ENCODE peak calls at places on chromosomes 7 and 10, in nine cellular contexts. Q is thoracic aorta; N is nephron progenitor cell; T is ureter; P is Kasumi-1; J is activated CD4-positive, alpha-beta T cell treated with anti-CD3 and anti-CD28 coated beads, Interleukin-2, amount 50 U/mL, for 1 hour; A is naive B cell; O is osteocyte; Z is NCI-H2029. L is an unnamed sample.

GRCh38 chr10:91140995-91141549 is 79.4 kb upstream of the PCGF5 start:
- DNase-seq in Q (no peak), N (no peak), T (no peak), P (no peak), J (no peak), A (no peak), O (no peak), Z (no peak), L (no peak)

GRCh38 chr7:1458676-1459511 is at the start of gene MICALL2:
- DNase-seq in Q (peak), N (peak), T (peak), P (peak), J (peak), A (no peak), O (peak), Z (peak), L (peak)

GRCh38 chr10:98377001-98377400 is 38.0 kb downstream of the PYROXD2 start:
- DNase-seq in Q (no peak), N (no peak), T (no peak), P (no peak), J (no peak), A (no peak), O (no peak), Z (no peak), L (no peak)

GRCh38 chr10:98308602-98309365 is 40.8 kb upstream of the LOXL4 start:
- DNase-seq in Q (no peak), N (peak), T (no peak), P (no peak), J (no peak), A (no peak), O (no peak), Z (no peak), L (no peak)

GRCh38 chr7:148623586-148624282 is 33.2 kb downstream of the C7orf33 start:
- DNase-seq in Q (no peak), N (no peak), T (no peak), P (peak), J (no peak), A (no peak), O (no peak), Z (no peak), L (no peak)

GRCh38 chr10:79158402-79159097 is 89.8 kb downstream of the ZMIZ1 start:
- DNase-seq in Q (no peak), N (peak), T (no peak), P (no peak), J (no peak), A (no peak), O (no peak), Z (no peak), L (no peak)

GRCh38 chr7:138527746-138528223 is 67.7 kb downstream of the TRIM24 start:
- DNase-seq in Q (no peak), N (no peak), T (no peak), P (no peak), J (no peak), A (no peak), O (no peak), Z (no peak), L (no peak)

GRCh38 chr10:52644678-52645434 is 127.7 kb downstream of the MBL2 start:
- DNase-seq in Q (no peak), N (peak), T (no peak), P (peak), J (no peak), A (peak), O (no peak), Z (no peak), L (peak)

GRCh38 chr7:80154656-80155325 is 20.2 kb downstream of the GNAI1 start:
- DNase-seq in Q (no peak), N (no peak), T (no peak), P (no peak), J (no peak), A (no peak), O (no peak), Z (no peak), L (no peak)

GRCh38 chr7:36387437-36388345 is 2.0 kb upstream of the ANLN start:
- DNase-seq in Q (no peak), N (no peak), T (no peak), P (no peak), J (no peak), A (no peak), O (no peak), Z (no peak), L (no peak)

GRCh38 chr7:9031386-9031785 is 598.0 kb downstream of the NXPH1 start:
- DNase-seq in Q (no peak), N (no peak), T (no peak), P (no peak), J (no peak), A (no peak), O (no peak), Z (no peak), L (no peak)

GRCh38 chr10:45001382-45002148 is 842 bp downstream of the ZNF22 start:
- DNase-seq in Q (no peak), N (no peak), T (peak), P (peak), J (peak), A (peak), O (no peak), Z (peak), L (peak)

GRCh38 chr10:112980908-112981307 is 30.9 kb downstream of the TCF7L2 start:
- DNase-seq in Q (no peak), N (no peak), T (no peak), P (no peak), J (no peak), A (no peak), O (no peak), Z (no peak), L (no peak)

GRCh38 chr7:34612671-34613070 is 45.3 kb upstream of the NPSR1 start:
- DNase-seq in Q (no peak), N (no peak), T (no peak), P (no peak), J (no peak), A (no peak), O (no peak), Z (no peak), L (no peak)

GRCh38 chr7:19754521-19755116 is 18.8 kb downstream of the TMEM196 start:
- DNase-seq in Q (no peak), N (no peak), T (no peak), P (peak), J (no peak), A (peak), O (no peak), Z (peak), L (no peak)

L was measured in ecto neural progenitor cell.